ENCODE peak calls at places on chromosome 9, in nine cellular contexts. E is naive B cell; J is K562; Y is B cell; X is amygdala; T is left kidney; M is aorta; C is CD4-positive, alpha-beta T cell; H is DMS53. D is an unnamed sample.

GRCh38 chr9:33416996-33417395 is 14.6 kb upstream of the AQP7 start:
- DNase-seq in T (no peak), E (no peak), C (peak), J (no peak), Y (no peak), H (peak), X (no peak), M (no peak), D (no peak)

GRCh38 chr9:127555830-127556820 is 56.0 kb upstream of the STXBP1 start:
- DNase-seq in E (peak), M (peak), C (peak), X (no peak), H (no peak), J (peak), T (peak), Y (peak), D (peak)

GRCh38 chr9:91211919-91212318 is 149.8 kb downstream of the AUH start:
- DNase-seq in X (no peak), J (no peak), T (no peak), Y (no peak), E (no peak), C (no peak), H (peak), M (no peak), D (no peak)

GRCh38 chr9:83167126-83167525 is 104.2 kb upstream of the RASEF start:
- DNase-seq in X (no peak), M (no peak), H (peak), Y (no peak), C (no peak), T (no peak), E (no peak), J (no peak), D (no peak)

GRCh38 chr9:38243993-38244392 is 148.5 kb upstream of the ALDH1B1 start:
- DNase-seq in J (no peak), X (no peak), C (no peak), T (no peak), H (no peak), M (no peak), Y (no peak), E (no peak), D (no peak)

GRCh38 chr9:3332802-3333201 is 193.0 kb downstream of the RFX3 start:
- DNase-seq in T (no peak), H (no peak), M (no peak), X (no peak), Y (no peak), J (no peak), E (no peak), C (no peak), D (no peak)

GRCh38 chr9:94014845-94015244 is 59.7 kb upstream of the BARX1 start:
- DNase-seq in J (no peak), H (peak), X (no peak), T (no peak), C (no peak), Y (no peak), E (no peak), M (no peak), D (no peak)

GRCh38 chr9:4796988-4797956 is 4.5 kb downstream of the RCL1 start:
- DNase-seq in E (no peak), T (peak), X (no peak), M (no peak), J (peak), Y (peak), H (peak), C (no peak), D (no peak)

GRCh38 chr9:112605518-112605917 is 112.4 kb downstream of the INIP start:
- DNase-seq in J (no peak), C (no peak), M (no peak), E (no peak), Y (no peak), H (no peak), X (no peak), T (no peak), D (no peak)

GRCh38 chr9:125541840-125542243 is 165.2 kb downstream of the MAPKAP1 start:
- DNase-seq in E (no peak), J (no peak), C (no peak), M (no peak), H (no peak), X (no peak), T (peak), Y (no peak), D (no peak)

GRCh38 chr9:103941104-103941503 is 153.0 kb upstream of the SMC2 start:
- DNase-seq in J (peak), X (no peak), H (peak), E (no peak), Y (no peak), T (no peak), C (no peak), M (no peak), D (no peak)

GRCh38 chr9:111094433-111095421 is 56.5 kb upstream of the LPAR1 start:
- DNase-seq in Y (no peak), J (no peak), C (no peak), H (peak), E (no peak), T (peak), M (no peak), X (no peak), D (peak)

GRCh38 chr9:18554244-18554643 is 80.3 kb downstream of the ADAMTSL1 start:
- DNase-seq in X (no peak), T (peak), H (no peak), Y (no peak), E (no peak), J (no peak), C (no peak), M (no peak), D (no peak)

GRCh38 chr9:13274901-13275641 is 4.4 kb downstream of the MPDZ start:
- DNase-seq in T (no peak), C (no peak), E (no peak), X (no peak), J (peak), M (no peak), H (no peak), Y (no peak), D (no peak)

GRCh38 chr9:112061152-112061740 is 113.9 kb downstream of the SUSD1 start:
- DNase-seq in E (no peak), X (no peak), J (peak), M (peak), Y (peak), H (peak), C (peak), T (peak), D (peak)

GRCh38 chr9:20220286-20220685 is 402.0 kb downstream of the MLLT3 start:
- DNase-seq in M (no peak), J (no peak), C (no peak), E (no peak), X (no peak), T (no peak), Y (no peak), H (no peak), D (no peak)

GRCh38 chr9:129394920-129395279 is 216.8 kb upstream of the IER5L start:
- DNase-seq in Y (no peak), X (no peak), T (no peak), J (no peak), H (no peak), E (no peak), C (no peak), M (peak), D (no peak)

GRCh38 chr9:132784286-132784820 is 93.7 kb downstream of the AK8 start:
- DNase-seq in E (no peak), H (no peak), T (no peak), C (no peak), J (no peak), Y (no peak), M (no peak), X (no peak), D (no peak)

GRCh38 chr9:133701321-133701980 is 36.7 kb downstream of the SARDH start:
- DNase-seq in J (no peak), C (peak), T (no peak), M (peak), Y (no peak), H (no peak), X (no peak), E (no peak), D (no peak)

GRCh38 chr9:68631811-68632210 is 73.2 kb upstream of the PIP5K1B start:
- DNase-seq in J (no peak), X (no peak), H (peak), E (no peak), M (no peak), T (no peak), Y (no peak), C (no peak), D (no peak)

GRCh38 chr9:113309204-113309813 is 6.1 kb upstream of the RNF183 start:
- DNase-seq in C (peak), E (peak), H (peak), Y (peak), X (no peak), J (peak), T (peak), M (no peak), D (no peak)

GRCh38 chr9:126494264-126494663 is 119.5 kb upstream of the LMX1B start:
- DNase-seq in X (no peak), Y (no peak), M (peak), J (no peak), T (no peak), H (peak), C (no peak), E (no peak), D (no peak)

GRCh38 chr9:33498387-33498786 is 24.7 kb upstream of the NOL6 start:
- DNase-seq in T (peak), H (peak), Y (no peak), X (no peak), E (no peak), J (no peak), M (no peak), C (no peak), D (no peak)

GRCh38 chr9:6383551-6384225 is 29.3 kb upstream of the UHRF2 start:
- DNase-seq in J (no peak), T (no peak), H (no peak), M (no peak), X (no peak), Y (no peak), E (no peak), C (no peak), D (peak)

GRCh38 chr9:79580065-79580464 is 8.3 kb downstream of the TLE4 start:
- DNase-seq in C (no peak), H (no peak), X (no peak), Y (no peak), J (no peak), T (peak), M (no peak), E (no peak), D (no peak)

GRCh38 chr9:134626576-134627416 is 14.8 kb upstream of the COL5A1 start:
- DNase-seq in T (peak), H (no peak), J (no peak), Y (no peak), M (peak), C (no peak), X (no peak), E (no peak), D (no peak)